ENCODE peak calls at places on chromosomes 6 and 20, in seven cellular contexts. S, P, F, Q, K, T and U are unnamed samples.

GRCh38 chr20:62860924-62861691 is 514 bp downstream of the TCFL5 start:
- DNase-seq in T (no peak), S (no peak), P (peak), F (peak), Q (no peak), K (peak), U (no peak)

GRCh38 chr6:35483892-35484645 is 12.8 kb downstream of the TEAD3 start:
- DNase-seq in K (peak), T (no peak), P (no peak), F (no peak), Q (no peak), S (no peak), U (no peak)

GRCh38 chr6:152273638-152274037 is 363.5 kb downstream of the SYNE1 start:
- DNase-seq in S (no peak), K (peak), P (no peak), F (no peak), T (no peak), Q (peak), U (no peak)

GRCh38 chr20:10922941-10923340 is 249.1 kb upstream of the JAG1 start:
- DNase-seq in T (no peak), P (no peak), Q (peak), S (no peak), F (peak), K (no peak), U (no peak)

GRCh38 chr6:69729870-69730449 is 66.8 kb downstream of the LMBRD1 start:
- DNase-seq in K (no peak), S (no peak), P (no peak), F (peak), Q (peak), T (peak), U (no peak)

GRCh38 chr20:48680650-48681049 is 147.1 kb downstream of the PREX1 start:
- DNase-seq in F (no peak), S (no peak), K (no peak), Q (no peak), P (no peak), T (no peak), U (no peak)

GRCh38 chr6:146670161-146670560 is 71.4 kb downstream of the ADGB start:
- DNase-seq in S (no peak), K (no peak), T (no peak), P (no peak), Q (peak), F (no peak), U (no peak)

GRCh38 chr20:58693226-58694006 is 816 bp downstream of the NPEPL1 start:
- DNase-seq in K (no peak), P (no peak), Q (no peak), S (no peak), F (no peak), T (no peak), U (no peak)

GRCh38 chr6:13488015-13488895 is 855 bp upstream of the GFOD1 start:
- DNase-seq in F (peak), S (no peak), K (peak), P (peak), Q (no peak), T (no peak), U (no peak)

GRCh38 chr6:51108563-51109234 is 290.0 kb downstream of the TFAP2B start:
- DNase-seq in K (no peak), T (no peak), P (no peak), S (no peak), Q (peak), F (no peak), U (no peak)

GRCh38 chr20:53735536-53736050 is 142.0 kb upstream of the ZNF217 start:
- DNase-seq in S (no peak), P (no peak), Q (peak), F (peak), T (peak), K (no peak), U (no peak)

GRCh38 chr6:122476131-122476530 is 4.5 kb upstream of the SERINC1 start:
- DNase-seq in F (peak), S (no peak), K (no peak), P (no peak), T (peak), Q (peak), U (no peak)

GRCh38 chr6:10272591-10272990 is 142.3 kb downstream of the TFAP2A start:
- DNase-seq in Q (no peak), K (no peak), F (no peak), T (no peak), P (no peak), S (no peak), U (no peak)

GRCh38 chr20:12570371-12570770 is 438.4 kb upstream of the SPTLC3 start:
- DNase-seq in T (no peak), F (no peak), Q (no peak), P (peak), K (no peak), S (no peak), U (no peak)

GRCh38 chr6:2725999-2726567 is 24.6 kb downstream of the MYLK4 start:
- DNase-seq in Q (peak), F (no peak), K (no peak), P (no peak), S (no peak), T (no peak), U (no peak)

GRCh38 chr6:119423996-119424395 is 74.4 kb upstream of the MAN1A1 start:
- DNase-seq in S (no peak), P (no peak), Q (no peak), K (no peak), F (no peak), T (no peak), U (no peak)
- TF ChIP-seq CTCF in S (no peak), P (no peak), Q (no peak), K (no peak), F (no peak), T (no peak), U (no peak)

DNA sequence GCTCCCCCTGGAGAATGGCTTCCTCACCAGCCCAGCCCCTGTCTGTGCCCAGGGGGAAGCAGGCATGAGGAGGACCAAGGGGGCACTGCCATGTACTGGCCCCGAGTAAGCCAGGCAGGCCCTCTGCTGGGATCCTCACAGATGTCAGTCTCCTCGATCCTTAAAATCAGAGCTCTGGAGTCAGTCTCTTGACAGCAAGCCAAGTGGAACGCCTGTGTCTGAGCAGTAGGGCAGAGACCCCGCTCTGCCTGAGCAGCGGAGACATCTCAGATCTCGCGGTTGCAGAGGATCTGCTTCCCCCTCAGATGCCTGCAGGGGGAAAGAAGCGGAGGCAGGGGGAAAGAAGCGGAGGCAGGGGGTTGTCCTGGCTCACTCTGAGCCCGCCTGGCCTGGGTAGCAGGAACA is 92.6 kb downstream of the SNX5 start:
- DNase-seq in P (no peak), Q (no peak), F (no peak), S (no peak), T (no peak), K (no peak), U (no peak)
- TF ChIP-seq CTCF in P (no peak), Q (no peak), F (no peak), S (no peak), T (no peak), K (no peak), U (no peak)

DNA sequence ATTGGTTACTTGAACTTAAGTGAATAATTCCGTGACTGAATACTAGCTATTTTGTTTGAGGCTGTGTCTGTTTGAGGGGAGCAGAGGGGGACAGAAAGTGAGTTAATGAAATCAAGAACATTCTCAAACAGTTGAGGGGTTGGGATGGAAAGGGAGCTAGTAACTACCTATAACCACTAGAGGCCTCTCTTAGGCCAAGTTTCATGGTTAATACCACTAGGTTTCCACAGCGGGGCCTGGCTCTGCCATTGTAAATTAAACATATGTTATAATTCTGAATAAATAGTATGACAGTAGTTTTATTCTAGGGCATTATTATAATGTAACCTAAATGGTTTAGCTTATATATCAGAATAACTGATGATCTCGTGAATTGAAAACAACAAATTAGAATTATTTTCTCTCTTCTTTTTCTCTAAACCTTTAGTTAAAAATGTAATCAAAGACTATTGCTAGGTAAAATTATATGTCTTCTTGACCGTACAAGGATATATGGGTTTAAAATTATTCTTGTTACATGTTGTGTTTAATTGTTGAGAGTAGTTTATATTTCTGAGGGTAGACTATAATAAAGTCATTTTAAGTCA is 108.1 kb downstream of the BCKDHB start:
- DNase-seq in Q (peak), S (no peak), K (no peak), P (peak), F (peak), T (peak), U (no peak)
- TF ChIP-seq CTCF in Q (peak), S (peak), K (peak), P (peak), F (peak), T (peak), U (no peak)

GRCh38 chr6:41530476-41530875 is 15.7 kb upstream of the FOXP4 start:
- DNase-seq in T (no peak), P (no peak), K (no peak), Q (no peak), F (no peak), S (no peak), U (no peak)

GRCh38 chr6:41529049-41529448 is 17.1 kb upstream of the FOXP4 start:
- DNase-seq in T (no peak), P (no peak), K (no peak), Q (no peak), S (no peak), F (no peak), U (no peak)

GRCh38 chr6:41528409-41528963 is 17.7 kb upstream of the FOXP4 start:
- DNase-seq in T (no peak), Q (no peak), K (no peak), F (no peak), S (no peak), P (no peak), U (no peak)

GRCh38 chr6:41531016-41531415 is 15.2 kb upstream of the FOXP4 start:
- DNase-seq in Q (no peak), P (no peak), K (no peak), F (no peak), T (no peak), S (no peak), U (no peak)

DNA sequence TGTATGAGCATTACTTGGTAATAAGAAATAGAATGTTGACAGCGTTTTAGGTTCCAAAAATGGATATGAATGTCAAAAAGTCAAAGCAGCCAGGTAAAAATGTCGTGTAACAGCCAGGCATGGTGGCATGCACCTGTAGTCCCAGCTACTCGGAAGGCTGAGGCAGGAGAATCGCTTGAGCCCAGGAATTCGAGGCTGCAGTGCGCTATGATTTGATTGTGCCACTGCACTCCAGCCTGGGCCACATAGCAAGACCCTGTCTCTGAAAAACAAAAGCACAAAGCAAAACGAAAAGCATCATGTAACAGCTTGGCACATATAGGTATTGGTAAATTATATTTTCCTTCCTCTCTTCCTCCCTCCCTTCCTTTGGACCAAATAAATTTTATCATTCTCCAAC is 16.2 kb upstream of the FOXP4 start:
- DNase-seq in Q (no peak), K (no peak), P (no peak), T (no peak), S (no peak), F (no peak), U (no peak)
- TF ChIP-seq CTCF in Q (no peak), K (no peak), P (no peak), T (no peak), S (no peak), F (no peak), U (no peak)